ENCODE peak calls at places on chromosome 9, in six cellular contexts. One of them, this sample, is unnamed.
A peak's percentile ranks its signal among the peaks of the same experiment; 100 is the strongest.

GRCh38 chr9:7338586-7339281 is 460.8 kb downstream of the DMAC1 start:
- DNase-seq in A549: no peak
- DNase-seq in endothelial cell of umbilical vein: no peak
- DNase-seq in K562: no peak
- DNase-seq in HepG2: no peak
- DNase-seq in GM12878: no peak
- DNase-seq in this sample: no peak

GRCh38 chr9:27853529-27853928 is 280.2 kb upstream of the C9orf72 start:
- DNase-seq in A549: no peak
- DNase-seq in endothelial cell of umbilical vein: no peak
- DNase-seq in K562: no peak
- DNase-seq in HepG2: no peak
- DNase-seq in GM12878: no peak
- DNase-seq in this sample: no peak

GRCh38 chr9:84054341-84055010 is 73.9 kb downstream of the RMI1 start:
- DNase-seq in A549: no peak
- DNase-seq in endothelial cell of umbilical vein: no peak
- DNase-seq in K562: no peak
- DNase-seq in HepG2: peak; percentile 30
- DNase-seq in GM12878: no peak
- DNase-seq in this sample: no peak

GRCh38 chr9:98523231-98523901 is 185.4 kb downstream of the GABBR2 start:
- DNase-seq in A549: peak; percentile 31
- DNase-seq in endothelial cell of umbilical vein: peak; percentile 30
- DNase-seq in K562: no peak
- DNase-seq in HepG2: no peak
- DNase-seq in GM12878: no peak
- DNase-seq in this sample: no peak

GRCh38 chr9:98071737-98072136 is 15.2 kb downstream of the NANS start:
- DNase-seq in A549: no peak
- DNase-seq in endothelial cell of umbilical vein: no peak
- DNase-seq in K562: no peak
- DNase-seq in HepG2: no peak
- DNase-seq in GM12878: no peak
- DNase-seq in this sample: no peak

GRCh38 chr9:113215142-113215541 is 5.9 kb downstream of the FKBP15 start:
- DNase-seq in A549: peak; percentile 48
- DNase-seq in endothelial cell of umbilical vein: peak; percentile 70
- DNase-seq in K562: no peak
- DNase-seq in HepG2: peak; percentile 22
- DNase-seq in GM12878: no peak
- DNase-seq in this sample: peak; percentile 6

GRCh38 chr9:114413909-114414308 is 26.1 kb upstream of the AKNA start:
- DNase-seq in A549: no peak
- DNase-seq in endothelial cell of umbilical vein: no peak
- DNase-seq in K562: no peak
- DNase-seq in HepG2: no peak
- DNase-seq in GM12878: no peak
- DNase-seq in this sample: no peak

GRCh38 chr9:130266236-130267098 is 907 bp downstream of the HMCN2 start:
- DNase-seq in A549: no peak
- DNase-seq in endothelial cell of umbilical vein: no peak
- DNase-seq in K562: no peak
- DNase-seq in HepG2: no peak
- DNase-seq in GM12878: no peak
- DNase-seq in this sample: no peak

GRCh38 chr9:74817281-74818181 is 70.2 kb downstream of the TRPM6 start:
- DNase-seq in A549: no peak
- DNase-seq in endothelial cell of umbilical vein: no peak
- DNase-seq in K562: no peak
- DNase-seq in HepG2: no peak
- DNase-seq in GM12878: no peak
- DNase-seq in this sample: no peak

GRCh38 chr9:70496244-70496643 is 81.8 kb upstream of the KLF9 start:
- DNase-seq in A549: no peak
- DNase-seq in endothelial cell of umbilical vein: no peak
- DNase-seq in K562: no peak
- DNase-seq in HepG2: no peak
- DNase-seq in GM12878: no peak
- DNase-seq in this sample: no peak

GRCh38 chr9:70498866-70499265 is 84.4 kb upstream of the KLF9 start:
- DNase-seq in A549: no peak
- DNase-seq in endothelial cell of umbilical vein: no peak
- DNase-seq in K562: no peak
- DNase-seq in HepG2: no peak
- DNase-seq in GM12878: no peak
- DNase-seq in this sample: no peak

GRCh38 chr9:70495514-70495913 is 81.1 kb upstream of the KLF9 start:
- DNase-seq in A549: no peak
- DNase-seq in endothelial cell of umbilical vein: no peak
- DNase-seq in K562: no peak
- DNase-seq in HepG2: no peak
- DNase-seq in GM12878: no peak
- DNase-seq in this sample: no peak

GRCh38 chr9:70502690-70503089 is 88.2 kb upstream of the KLF9 start:
- DNase-seq in A549: no peak
- DNase-seq in endothelial cell of umbilical vein: no peak
- DNase-seq in K562: no peak
- DNase-seq in HepG2: no peak
- DNase-seq in GM12878: no peak
- DNase-seq in this sample: no peak

DNA sequence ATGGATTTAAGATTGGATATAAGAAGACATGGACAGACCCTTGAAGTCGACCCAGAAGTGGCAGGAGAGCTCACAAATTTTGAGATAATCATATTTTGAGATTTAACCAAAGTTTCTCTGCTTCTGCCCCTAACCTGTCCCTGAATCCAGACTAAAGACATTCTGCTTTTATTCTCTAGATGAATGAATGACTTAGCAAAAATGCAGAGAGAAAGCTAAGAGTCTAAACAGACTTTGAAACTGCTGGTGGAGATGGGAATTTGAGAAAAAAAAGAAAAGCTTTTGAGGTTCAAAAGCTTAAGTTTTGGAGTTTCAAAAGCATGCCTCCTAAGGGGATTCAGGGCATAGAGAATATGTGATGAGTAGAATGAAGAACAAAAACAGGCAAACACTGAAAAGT is 85.2 kb upstream of the KLF9 start:
- DNase-seq in A549: no peak
- DNase-seq in endothelial cell of umbilical vein: no peak
- DNase-seq in K562: no peak
- DNase-seq in HepG2: no peak
- DNase-seq in GM12878: no peak
- DNase-seq in this sample: no peak
- H3K4me3 ChIP-seq in A549: no peak overlapping the region
- H3K4me3 ChIP-seq in endothelial cell of umbilical vein: no peak overlapping the region
- H3K4me3 ChIP-seq in K562: no peak overlapping the region
- H3K4me3 ChIP-seq in HepG2: no peak overlapping the region
- H3K4me3 ChIP-seq in GM12878: no peak overlapping the region
- H3K4me3 ChIP-seq in this sample: no peak overlapping the region

GRCh38 chr9:133701981-133702797 is 36.0 kb downstream of the SARDH start:
- DNase-seq in A549: no peak
- DNase-seq in endothelial cell of umbilical vein: no peak
- DNase-seq in K562: no peak
- DNase-seq in HepG2: no peak
- DNase-seq in GM12878: no peak
- DNase-seq in this sample: peak; percentile 84
- TF ChIP-seq MYC in A549: no peak
- TF ChIP-seq MYC in endothelial cell of umbilical vein: no peak
- TF ChIP-seq MYC in K562: no peak
- TF ChIP-seq MYC in HepG2: no peak
- TF ChIP-seq MYC in GM12878: no peak
- TF ChIP-seq MYC in this sample: no peak

DNA sequence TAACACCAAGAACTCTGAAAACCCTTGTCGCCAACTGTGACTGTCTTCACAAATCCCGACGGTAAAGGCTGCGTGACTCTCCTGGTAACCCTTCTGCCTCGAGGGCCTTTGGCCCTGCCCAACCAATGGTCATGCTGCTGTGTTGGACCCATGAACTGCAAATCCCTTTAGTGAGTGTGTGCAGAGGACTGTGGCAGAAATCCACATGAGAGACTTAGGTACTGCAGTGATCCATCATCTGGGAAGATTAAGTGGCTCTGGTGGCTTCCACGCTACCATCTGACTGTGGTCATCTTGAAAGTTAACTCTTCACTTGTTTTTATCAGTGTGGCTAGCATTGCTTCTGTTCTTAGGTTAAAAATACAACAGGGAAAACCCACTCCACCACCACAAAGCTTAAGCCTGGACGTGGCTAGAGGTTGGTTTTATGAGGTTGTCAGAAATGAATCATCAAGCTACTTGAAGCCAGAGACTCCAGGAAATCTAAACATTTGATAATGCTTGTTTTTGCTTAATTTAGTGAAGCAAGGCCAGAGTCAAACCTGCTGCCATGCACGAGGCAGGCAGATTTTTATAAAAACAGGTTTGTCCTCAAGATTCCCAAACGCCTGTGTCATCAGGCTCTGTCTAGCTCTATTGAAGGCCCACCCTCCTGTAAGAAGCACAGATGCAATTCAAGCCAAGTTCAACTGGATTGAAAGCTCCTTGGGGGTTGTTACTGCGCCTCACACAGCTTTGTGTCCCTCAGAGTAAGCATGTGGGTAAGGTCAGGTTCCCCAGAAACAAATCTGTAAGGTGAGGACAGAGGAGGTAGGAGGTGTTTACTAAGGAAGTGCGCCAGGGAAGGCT is 52.7 kb upstream of the ERCC6L2 start:
- DNase-seq in A549: peak; percentile 41
- DNase-seq in endothelial cell of umbilical vein: peak; percentile 79
- DNase-seq in K562: no peak
- DNase-seq in HepG2: no peak
- DNase-seq in GM12878: peak; percentile 84
- DNase-seq in this sample: peak; percentile 64
- TF ChIP-seq MAX in A549: peak; percentile 52
- TF ChIP-seq MAX in endothelial cell of umbilical vein: no peak
- TF ChIP-seq MAX in K562: no peak
- TF ChIP-seq MAX in HepG2: no peak
- TF ChIP-seq MAX in GM12878: no peak
- TF ChIP-seq MAX in this sample: no peak

GRCh38 chr9:687034-687785 is 154.3 kb upstream of the DMRT1 start:
- DNase-seq in A549: no peak
- DNase-seq in endothelial cell of umbilical vein: no peak
- DNase-seq in K562: no peak
- DNase-seq in HepG2: no peak
- DNase-seq in GM12878: no peak
- DNase-seq in this sample: no peak
- H3K4me3 ChIP-seq in A549: no peak overlapping the region
- H3K4me3 ChIP-seq in endothelial cell of umbilical vein: no peak overlapping the region
- H3K4me3 ChIP-seq in K562: no peak overlapping the region
- H3K4me3 ChIP-seq in HepG2: peak overlapping the region; percentile 67
- H3K4me3 ChIP-seq in GM12878: no peak overlapping the region
- H3K4me3 ChIP-seq in this sample: no peak overlapping the region

This sample was measured in NB4.